ENCODE peak calls at places on chromosomes 6 and 20, in ten cellular contexts. V is IMR-90, O is tibial nerve, D is K562, B is stomach, Z is A549, K is heart left ventricle, F is uterus, U is prostate gland, X is breast epithelium. J is an unnamed sample.

GRCh38 chr6:93319304-93319703 is 100.1 kb downstream of the EPHA7 start:
- DNase-seq in V (no peak), O (no peak), D (no peak), B (no peak), Z (no peak), K (no peak), F (no peak), U (no peak), X (no peak), J (no peak)

GRCh38 chr6:4790158-4790899 is 14.1 kb downstream of the CDYL start:
- DNase-seq in V (no peak), O (no peak), D (no peak), B (no peak), Z (no peak), K (no peak), F (no peak), U (no peak), X (no peak), J (peak)

GRCh38 chr20:63099426-63100267 is 92.9 kb upstream of the BHLHE23 start:
- DNase-seq in V (no peak), O (no peak), D (no peak), B (no peak), Z (no peak), K (peak), F (no peak), U (no peak), X (peak), J (no peak)

GRCh38 chr20:16707674-16708073 is 22.2 kb upstream of the SNRPB2 start:
- DNase-seq in V (no peak), O (no peak), D (no peak), B (no peak), Z (no peak), K (no peak), F (no peak), U (no peak), X (no peak), J (no peak)

GRCh38 chr6:11323666-11324452 is 91.4 kb upstream of the NEDD9 start:
- DNase-seq in V (no peak), O (peak), D (no peak), B (peak), Z (no peak), K (peak), F (no peak), U (no peak), X (no peak), J (peak)

GRCh38 chr20:415820-416322 is 7.8 kb downstream of the RBCK1 start:
- DNase-seq in V (no peak), O (no peak), D (no peak), B (no peak), Z (no peak), K (no peak), F (no peak), U (no peak), X (no peak), J (peak)

GRCh38 chr6:149941583-149942460 is at the start of gene ULBP2:
- DNase-seq in V (peak), O (peak), D (peak), B (peak), Z (peak), K (peak), F (peak), U (peak), X (no peak), J (peak)

GRCh38 chr20:52037370-52037769 is 154.2 kb downstream of the ZFP64 start:
- DNase-seq in V (no peak), O (no peak), D (no peak), B (no peak), Z (no peak), K (no peak), F (no peak), U (no peak), X (no peak), J (no peak)

GRCh38 chr6:134875367-134875766 is 74.5 kb downstream of the ALDH8A1 start:
- DNase-seq in V (peak), O (no peak), D (no peak), B (no peak), Z (no peak), K (no peak), F (no peak), U (no peak), X (no peak), J (peak)

GRCh38 chr6:37882724-37883413 is 63.3 kb downstream of the ZFAND3 start:
- DNase-seq in V (peak), O (no peak), D (no peak), B (no peak), Z (no peak), K (no peak), F (no peak), U (no peak), X (no peak), J (no peak)

GRCh38 chr6:134424795-134425163 is 106.9 kb upstream of the SGK1 start:
- DNase-seq in V (no peak), O (no peak), D (no peak), B (no peak), Z (no peak), K (no peak), F (no peak), U (no peak), X (no peak), J (no peak)

GRCh38 chr20:38999217-38999616 is 37.1 kb downstream of the DHX35 start:
- DNase-seq in V (no peak), O (no peak), D (no peak), B (no peak), Z (no peak), K (no peak), F (no peak), U (no peak), X (no peak), J (no peak)

GRCh38 chr6:106939848-106940247 is 34.7 kb downstream of the CD24 start:
- DNase-seq in V (no peak), O (no peak), D (no peak), B (no peak), Z (no peak), K (no peak), F (no peak), U (no peak), X (no peak), J (peak)

GRCh38 chr20:14700641-14700965 is 363.2 kb upstream of the FLRT3 start:
- DNase-seq in V (no peak), O (no peak), D (no peak), B (no peak), Z (no peak), K (no peak), F (no peak), U (no peak), X (no peak), J (no peak)

GRCh38 chr6:3913077-3913957 is 64.1 kb downstream of the FAM50B start:
- DNase-seq in V (peak), O (peak), D (peak), B (peak), Z (peak), K (no peak), F (peak), U (peak), X (no peak), J (no peak)

GRCh38 chr6:84766118-84766683 is 1.8 kb upstream of the TBX18 start:
- DNase-seq in V (no peak), O (no peak), D (no peak), B (no peak), Z (no peak), K (peak), F (no peak), U (no peak), X (no peak), J (no peak)

GRCh38 chr20:54123587-54124180 is 50.1 kb downstream of the CYP24A1 start:
- DNase-seq in V (peak), O (no peak), D (no peak), B (peak), Z (peak), K (no peak), F (peak), U (peak), X (peak), J (no peak)

GRCh38 chr6:36838896-36839818 is at the start of gene CPNE5:
- DNase-seq in V (no peak), O (no peak), D (peak), B (no peak), Z (no peak), K (peak), F (no peak), U (no peak), X (no peak), J (no peak)

GRCh38 chr6:87832025-87832825 is 130.2 kb upstream of the AKIRIN2 start:
- DNase-seq in V (peak), O (no peak), D (no peak), B (no peak), Z (no peak), K (no peak), F (no peak), U (no peak), X (no peak), J (peak)

GRCh38 chr20:2285193-2285592 is 10.6 kb upstream of the TGM3 start:
- DNase-seq in V (no peak), O (no peak), D (no peak), B (no peak), Z (no peak), K (no peak), F (no peak), U (no peak), X (no peak), J (no peak)

GRCh38 chr20:63744158-63744557 is 4.6 kb downstream of the SLC2A4RG start:
- DNase-seq in V (no peak), O (no peak), D (no peak), B (no peak), Z (no peak), K (no peak), F (no peak), U (no peak), X (no peak), J (no peak)

GRCh38 chr20:52972965-52973819 is 1.0 kb downstream of the TSHZ2 start:
- DNase-seq in V (no peak), O (no peak), D (no peak), B (no peak), Z (no peak), K (no peak), F (peak), U (peak), X (no peak), J (no peak)

GRCh38 chr6:109349419-109349987 is 32.8 kb downstream of the CD164 start:
- DNase-seq in V (peak), O (peak), D (no peak), B (peak), Z (peak), K (no peak), F (no peak), U (peak), X (no peak), J (no peak)

GRCh38 chr6:27825025-27825823 is 87.0 kb downstream of the OR2B2 start:
- DNase-seq in V (no peak), O (no peak), D (no peak), B (no peak), Z (no peak), K (no peak), F (no peak), U (no peak), X (no peak), J (no peak)

GRCh38 chr20:56924316-56924975 is 295.3 kb downstream of the TFAP2C start:
- DNase-seq in V (no peak), O (no peak), D (no peak), B (no peak), Z (no peak), K (no peak), F (no peak), U (no peak), X (no peak), J (no peak)

GRCh38 chr6:47478233-47479155 is 905 bp downstream of the CD2AP start:
- DNase-seq in V (peak), O (peak), D (no peak), B (no peak), Z (peak), K (no peak), F (no peak), U (peak), X (no peak), J (no peak)

GRCh38 chr6:163438940-163439335 is 24.4 kb downstream of the QKI start:
- DNase-seq in V (no peak), O (peak), D (peak), B (peak), Z (no peak), K (peak), F (peak), U (no peak), X (no peak), J (peak)

GRCh38 chr6:115976321-115976870 is 84.3 kb downstream of the FRK start:
- DNase-seq in V (no peak), O (no peak), D (no peak), B (no peak), Z (no peak), K (no peak), F (no peak), U (no peak), X (no peak), J (no peak)

GRCh38 chr6:90432408-90432775 is 135.7 kb upstream of the BACH2 start:
- DNase-seq in V (no peak), O (no peak), D (no peak), B (no peak), Z (no peak), K (no peak), F (no peak), U (no peak), X (no peak), J (no peak)

GRCh38 chr6:90436403-90436802 is 139.8 kb upstream of the BACH2 start:
- DNase-seq in V (no peak), O (no peak), D (no peak), B (no peak), Z (no peak), K (no peak), F (no peak), U (no peak), X (no peak), J (no peak)

GRCh38 chr6:90435207-90435899 is 138.7 kb upstream of the BACH2 start:
- DNase-seq in V (no peak), O (no peak), D (no peak), B (no peak), Z (no peak), K (no peak), F (no peak), U (no peak), X (no peak), J (no peak)

GRCh38 chr6:90432937-90433336 is 136.3 kb upstream of the BACH2 start:
- DNase-seq in V (no peak), O (no peak), D (no peak), B (no peak), Z (no peak), K (no peak), F (no peak), U (no peak), X (no peak), J (no peak)

DNA sequence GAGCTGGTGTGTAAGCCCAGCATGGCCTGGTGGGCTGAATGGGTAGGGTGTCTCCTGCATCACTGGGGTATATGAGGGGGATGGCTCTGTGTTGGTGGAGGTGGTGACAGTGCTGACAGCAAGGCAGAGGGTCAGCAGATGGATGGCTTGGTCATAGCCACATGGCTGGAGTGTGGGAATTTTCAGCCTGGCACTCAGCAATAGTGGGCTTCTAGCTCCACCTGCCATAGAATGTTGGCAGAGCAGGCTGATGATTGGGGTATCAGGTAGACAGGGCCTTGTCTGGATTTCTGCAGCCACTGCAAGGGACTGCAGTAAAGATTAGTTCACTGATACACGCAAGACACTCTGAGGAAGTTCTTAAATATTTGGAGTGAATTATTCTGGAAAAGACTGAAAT is 137.5 kb upstream of the BACH2 start:
- DNase-seq in V (no peak), O (no peak), D (no peak), B (no peak), Z (no peak), K (no peak), F (no peak), U (no peak), X (no peak), J (no peak)
- TF ChIP-seq CTCF in V (peak), O (no peak), D (peak), B (no peak), Z (peak), K (peak), F (no peak), U (no peak), X (no peak), J (no peak)

DNA sequence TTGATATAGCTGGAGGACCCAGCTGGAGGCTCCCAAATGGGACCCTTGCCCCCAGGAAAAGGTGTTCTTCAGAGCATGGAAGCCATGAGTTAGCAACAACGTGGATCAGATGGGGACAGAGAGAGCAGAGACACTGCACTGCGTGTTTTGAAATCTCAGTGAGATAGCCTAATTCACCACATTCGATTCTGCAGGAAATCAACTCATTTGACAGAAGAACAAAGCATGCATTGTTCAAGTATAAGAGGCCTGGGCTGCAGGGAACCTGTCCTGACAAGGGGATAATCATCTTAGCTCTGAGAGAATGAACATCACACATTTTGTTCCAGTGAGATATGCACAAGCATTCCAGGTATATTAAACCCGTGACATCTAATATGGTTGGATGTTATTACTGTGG is 450.2 kb downstream of the CDH26 start:
- DNase-seq in V (no peak), O (no peak), D (no peak), B (no peak), Z (no peak), K (no peak), F (no peak), U (no peak), X (no peak), J (no peak)
- TF ChIP-seq POLR2A in V (no peak), O (no peak), D (no peak), B (no peak), Z (no peak), K (no peak), F (no peak), U (no peak), X (no peak), J (no peak)

DNA sequence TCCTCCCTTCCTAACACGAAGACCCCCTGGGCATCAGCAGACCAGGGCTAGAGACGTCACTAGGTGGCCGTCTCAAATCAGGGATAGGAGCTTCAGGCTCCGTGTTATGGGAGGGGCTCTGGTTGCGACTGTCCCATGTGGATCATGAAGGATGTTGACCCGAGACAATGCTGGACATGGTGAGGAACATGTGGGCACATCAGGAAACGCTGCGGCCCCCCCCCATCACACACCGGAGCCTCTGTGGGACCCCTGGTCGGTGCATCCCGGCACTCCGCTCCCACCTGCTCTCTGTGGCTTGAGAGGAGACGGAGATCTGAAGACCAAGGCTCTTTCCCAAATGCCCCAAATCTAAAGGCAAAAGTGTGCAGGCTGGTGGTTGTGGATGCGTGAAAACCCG is 54.2 kb downstream of the DACT2 start:
- DNase-seq in V (no peak), O (no peak), D (no peak), B (no peak), Z (no peak), K (no peak), F (no peak), U (no peak), X (peak), J (no peak)
- TF ChIP-seq CTCF in V (no peak), O (no peak), D (no peak), B (no peak), Z (no peak), K (no peak), F (no peak), U (no peak), X (no peak), J (no peak)

DNA sequence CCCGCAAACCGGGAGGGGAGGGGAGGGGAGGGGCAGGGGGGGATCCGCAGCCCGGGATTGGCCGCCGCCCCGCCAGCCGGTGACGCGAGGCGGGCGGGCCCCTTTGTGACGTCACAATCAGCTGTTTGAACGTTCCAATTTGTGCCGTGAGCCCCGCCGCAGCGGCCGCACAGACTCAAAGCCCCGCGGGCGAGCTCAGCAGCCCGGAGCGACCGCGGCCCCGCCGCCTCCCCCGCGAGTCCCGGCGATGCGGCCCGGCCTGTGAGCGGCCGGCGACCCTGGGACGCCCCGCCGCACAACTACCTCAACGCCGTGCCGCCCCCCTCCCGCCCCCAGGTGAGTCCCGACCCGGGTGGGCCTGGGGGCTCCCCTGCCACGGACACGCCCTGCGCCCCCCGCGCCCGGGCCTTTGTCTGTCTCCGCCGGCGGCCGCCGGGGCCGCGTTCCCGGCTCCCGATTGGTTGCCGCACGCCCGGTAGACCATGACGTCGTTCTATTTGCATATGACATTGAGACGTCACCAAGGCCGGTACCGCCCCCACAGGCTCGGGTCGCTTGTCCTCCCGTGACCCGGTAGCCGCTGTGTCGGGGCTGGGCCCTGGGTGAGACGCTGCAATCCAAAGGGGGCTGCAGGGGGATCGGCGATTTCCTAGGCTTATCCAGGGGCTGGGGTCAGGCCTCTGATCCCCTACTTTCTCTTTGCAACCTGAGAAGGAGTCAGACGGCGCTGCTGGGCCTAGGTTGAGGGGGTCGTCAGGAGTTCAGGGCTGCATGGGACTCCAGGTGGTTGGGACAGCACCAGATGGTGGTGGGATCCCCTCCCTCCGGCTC is at the start of gene TP53INP2:
- DNase-seq in V (peak), O (peak), D (peak), B (peak), Z (peak), K (peak), F (peak), U (peak), X (peak), J (peak)
- TF ChIP-seq POLR2A in V (peak), O (peak), D (peak), B (no peak), Z (no peak), K (peak), F (peak), U (peak), X (no peak), J (peak)

J was measured in NB4.